ENCODE peak calls at places on chromosomes 7 and 10, in seven cellular contexts. One of them, this sample, is unnamed.

GRCh38 chr7:85287126-85287825 is 100.4 kb upstream of the SEMA3D start:
- DNase-seq in transverse colon: no peak
- DNase-seq in H9: no peak
- DNase-seq in IMR-90: peak
- DNase-seq in WERI-Rb-1: no peak
- DNase-seq in thoracic aorta: no peak
- DNase-seq in psoas muscle: no peak
- DNase-seq in this sample: no peak

GRCh38 chr10:14532473-14533251 is 201.9 kb upstream of the FRMD4A start:
- DNase-seq in transverse colon: peak
- DNase-seq in H9: no peak
- DNase-seq in IMR-90: peak
- DNase-seq in WERI-Rb-1: no peak
- DNase-seq in thoracic aorta: no peak
- DNase-seq in psoas muscle: no peak
- DNase-seq in this sample: no peak

GRCh38 chr10:75115137-75115536 is 3.7 kb downstream of the SAMD8 start:
- DNase-seq in transverse colon: no peak
- DNase-seq in H9: no peak
- DNase-seq in IMR-90: peak
- DNase-seq in WERI-Rb-1: no peak
- DNase-seq in thoracic aorta: no peak
- DNase-seq in psoas muscle: no peak
- DNase-seq in this sample: no peak

GRCh38 chr10:104084482-104085142 is 1.1 kb downstream of the COL17A1 start:
- DNase-seq in transverse colon: no peak
- DNase-seq in H9: no peak
- DNase-seq in IMR-90: no peak
- DNase-seq in WERI-Rb-1: no peak
- DNase-seq in thoracic aorta: no peak
- DNase-seq in psoas muscle: no peak
- DNase-seq in this sample: no peak

GRCh38 chr10:73253226-73253557 is 748 bp upstream of the MRPS16 start:
- DNase-seq in transverse colon: no peak
- DNase-seq in H9: no peak
- DNase-seq in IMR-90: no peak
- DNase-seq in WERI-Rb-1: no peak
- DNase-seq in thoracic aorta: no peak
- DNase-seq in psoas muscle: no peak
- DNase-seq in this sample: no peak

GRCh38 chr10:70596860-70597809 is 5.4 kb downstream of the PRF1 start:
- DNase-seq in transverse colon: no peak
- DNase-seq in H9: no peak
- DNase-seq in IMR-90: no peak
- DNase-seq in WERI-Rb-1: peak
- DNase-seq in thoracic aorta: no peak
- DNase-seq in psoas muscle: no peak
- DNase-seq in this sample: no peak

GRCh38 chr10:97363071-97363470 is 28.5 kb upstream of the FRAT2 start:
- DNase-seq in transverse colon: no peak
- DNase-seq in H9: no peak
- DNase-seq in IMR-90: no peak
- DNase-seq in WERI-Rb-1: no peak
- DNase-seq in thoracic aorta: no peak
- DNase-seq in psoas muscle: no peak
- DNase-seq in this sample: no peak

GRCh38 chr10:13949844-13950542 is 363.2 kb downstream of the PRPF18 start:
- DNase-seq in transverse colon: no peak
- DNase-seq in H9: no peak
- DNase-seq in IMR-90: peak
- DNase-seq in WERI-Rb-1: no peak
- DNase-seq in thoracic aorta: no peak
- DNase-seq in psoas muscle: no peak
- DNase-seq in this sample: no peak

GRCh38 chr7:2477447-2478386 is 1.5 kb upstream of the GRIFIN start:
- DNase-seq in transverse colon: peak
- DNase-seq in H9: peak
- DNase-seq in IMR-90: peak
- DNase-seq in WERI-Rb-1: peak
- DNase-seq in thoracic aorta: no peak
- DNase-seq in psoas muscle: peak
- DNase-seq in this sample: no peak

GRCh38 chr10:129074939-129075338 is 392.1 kb upstream of the MGMT start:
- DNase-seq in transverse colon: no peak
- DNase-seq in H9: no peak
- DNase-seq in IMR-90: no peak
- DNase-seq in WERI-Rb-1: no peak
- DNase-seq in thoracic aorta: no peak
- DNase-seq in psoas muscle: no peak
- DNase-seq in this sample: no peak

GRCh38 chr10:15043674-15044073 is at the start of gene OLAH:
- DNase-seq in transverse colon: no peak
- DNase-seq in H9: no peak
- DNase-seq in IMR-90: no peak
- DNase-seq in WERI-Rb-1: no peak
- DNase-seq in thoracic aorta: no peak
- DNase-seq in psoas muscle: no peak
- DNase-seq in this sample: no peak

GRCh38 chr10:132606536-132607316 is 69.1 kb downstream of the INPP5A start:
- DNase-seq in transverse colon: no peak
- DNase-seq in H9: no peak
- DNase-seq in IMR-90: peak
- DNase-seq in WERI-Rb-1: peak
- DNase-seq in thoracic aorta: no peak
- DNase-seq in psoas muscle: peak
- DNase-seq in this sample: peak

GRCh38 chr7:141960687-141961422 is 12.7 kb downstream of the TAS2R38 start:
- DNase-seq in transverse colon: no peak
- DNase-seq in H9: no peak
- DNase-seq in IMR-90: no peak
- DNase-seq in WERI-Rb-1: no peak
- DNase-seq in thoracic aorta: no peak
- DNase-seq in psoas muscle: no peak
- DNase-seq in this sample: no peak

GRCh38 chr10:15603446-15604011 is 116.2 kb downstream of the ITGA8 start:
- DNase-seq in transverse colon: no peak
- DNase-seq in H9: no peak
- DNase-seq in IMR-90: no peak
- DNase-seq in WERI-Rb-1: no peak
- DNase-seq in thoracic aorta: no peak
- DNase-seq in psoas muscle: no peak
- DNase-seq in this sample: no peak

GRCh38 chr7:4842302-4843064 is 19.3 kb downstream of the PAPOLB start:
- DNase-seq in transverse colon: no peak
- DNase-seq in H9: no peak
- DNase-seq in IMR-90: peak
- DNase-seq in WERI-Rb-1: no peak
- DNase-seq in thoracic aorta: no peak
- DNase-seq in psoas muscle: no peak
- DNase-seq in this sample: peak

GRCh38 chr7:154879629-154880028 is 123.3 kb downstream of the PAXIP1 start:
- DNase-seq in transverse colon: peak
- DNase-seq in H9: no peak
- DNase-seq in IMR-90: no peak
- DNase-seq in WERI-Rb-1: no peak
- DNase-seq in thoracic aorta: no peak
- DNase-seq in psoas muscle: no peak
- DNase-seq in this sample: no peak

GRCh38 chr10:17768957-17769356 is 17.0 kb downstream of the TMEM236 start:
- DNase-seq in transverse colon: no peak
- DNase-seq in H9: no peak
- DNase-seq in IMR-90: peak
- DNase-seq in WERI-Rb-1: no peak
- DNase-seq in thoracic aorta: no peak
- DNase-seq in psoas muscle: no peak
- DNase-seq in this sample: no peak

GRCh38 chr10:77120012-77120411 is 517.6 kb downstream of the KCNMA1 start:
- DNase-seq in transverse colon: no peak
- DNase-seq in H9: no peak
- DNase-seq in IMR-90: no peak
- DNase-seq in WERI-Rb-1: no peak
- DNase-seq in thoracic aorta: no peak
- DNase-seq in psoas muscle: no peak
- DNase-seq in this sample: no peak
- H3K27ac ChIP-seq in transverse colon: no peak
- H3K27ac ChIP-seq in H9: no peak
- H3K27ac ChIP-seq in IMR-90: no peak
- H3K27ac ChIP-seq in WERI-Rb-1: no peak
- H3K27ac ChIP-seq in thoracic aorta: no peak
- H3K27ac ChIP-seq in psoas muscle: no peak
- H3K27ac ChIP-seq in this sample: no peak

GRCh38 chr7:42445691-42446090 is 208.7 kb upstream of the GLI3 start:
- DNase-seq in transverse colon: no peak
- DNase-seq in H9: no peak
- DNase-seq in IMR-90: no peak
- DNase-seq in WERI-Rb-1: no peak
- DNase-seq in thoracic aorta: no peak
- DNase-seq in psoas muscle: no peak
- DNase-seq in this sample: no peak

GRCh38 chr7:42454006-42454405 is 217.0 kb upstream of the GLI3 start:
- DNase-seq in transverse colon: no peak
- DNase-seq in H9: no peak
- DNase-seq in IMR-90: no peak
- DNase-seq in WERI-Rb-1: peak
- DNase-seq in thoracic aorta: no peak
- DNase-seq in psoas muscle: no peak
- DNase-seq in this sample: no peak

DNA sequence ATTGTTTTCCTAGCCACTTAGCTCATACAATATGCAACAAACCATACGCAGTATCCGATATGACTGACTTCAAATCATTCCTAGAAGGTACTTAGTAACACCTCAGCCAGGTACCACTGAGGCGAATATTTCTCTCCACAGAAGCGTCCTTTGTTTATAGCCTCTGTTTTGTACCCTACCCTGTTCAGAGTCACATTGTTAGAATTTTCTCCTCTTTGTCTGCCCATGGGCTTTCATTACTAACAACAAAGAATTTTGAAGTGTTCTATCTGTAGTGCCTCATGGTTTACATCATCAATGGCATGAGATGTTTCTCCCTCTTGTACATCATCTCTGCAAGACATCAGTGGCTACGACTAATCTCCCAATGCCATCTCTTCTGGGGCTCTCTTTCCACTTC is 212.4 kb upstream of the GLI3 start:
- DNase-seq in transverse colon: no peak
- DNase-seq in H9: no peak
- DNase-seq in IMR-90: no peak
- DNase-seq in WERI-Rb-1: no peak
- DNase-seq in thoracic aorta: no peak
- DNase-seq in psoas muscle: no peak
- DNase-seq in this sample: no peak
- H3K27ac ChIP-seq in transverse colon: no peak
- H3K27ac ChIP-seq in H9: no peak
- H3K27ac ChIP-seq in IMR-90: no peak
- H3K27ac ChIP-seq in WERI-Rb-1: no peak
- H3K27ac ChIP-seq in thoracic aorta: no peak
- H3K27ac ChIP-seq in psoas muscle: no peak
- H3K27ac ChIP-seq in this sample: no peak

GRCh38 chr7:33739286-33739685 is 166.1 kb upstream of the BMPER start:
- DNase-seq in transverse colon: no peak
- DNase-seq in H9: no peak
- DNase-seq in IMR-90: no peak
- DNase-seq in WERI-Rb-1: no peak
- DNase-seq in thoracic aorta: no peak
- DNase-seq in psoas muscle: no peak
- DNase-seq in this sample: no peak
- H3K27ac ChIP-seq in transverse colon: no peak
- H3K27ac ChIP-seq in H9: no peak
- H3K27ac ChIP-seq in IMR-90: no peak
- H3K27ac ChIP-seq in WERI-Rb-1: no peak
- H3K27ac ChIP-seq in thoracic aorta: no peak
- H3K27ac ChIP-seq in psoas muscle: no peak
- H3K27ac ChIP-seq in this sample: no peak

DNA sequence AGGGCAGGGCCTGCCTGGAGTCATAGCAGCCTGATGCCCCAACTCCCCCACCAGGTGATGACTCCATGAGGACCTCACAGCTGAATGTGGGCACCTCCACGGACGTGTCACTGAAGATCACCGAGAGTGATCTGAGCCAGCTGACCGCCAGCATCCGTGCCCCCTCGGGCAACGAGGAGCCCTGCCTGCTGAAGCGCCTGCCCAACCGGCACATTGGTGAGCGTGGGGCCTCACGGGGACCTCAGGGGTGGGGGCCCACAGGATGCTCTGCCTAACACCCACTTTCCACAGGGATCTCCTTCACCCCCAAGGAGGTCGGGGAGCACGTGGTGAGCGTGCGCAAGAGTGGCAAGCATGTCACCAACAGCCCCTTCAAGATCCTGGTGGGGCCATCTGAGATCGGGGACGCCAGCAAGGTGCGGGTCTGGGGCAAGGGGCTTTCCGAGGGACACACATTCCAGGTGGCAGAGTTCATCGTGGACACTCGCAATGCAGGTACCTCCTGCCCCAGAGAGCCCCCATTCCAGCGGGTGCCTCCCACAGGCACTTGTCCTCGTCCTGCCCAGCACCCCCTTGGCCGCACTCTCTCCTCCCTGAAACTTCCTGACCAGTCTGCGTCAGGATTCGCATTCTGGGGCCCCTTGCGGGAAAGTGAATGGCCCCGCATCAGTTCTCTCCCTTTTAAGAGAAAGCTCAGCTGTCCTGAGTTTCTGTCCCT is 10.0 kb upstream of the ATP6V1F start:
- DNase-seq in transverse colon: no peak
- DNase-seq in H9: no peak
- DNase-seq in IMR-90: no peak
- DNase-seq in WERI-Rb-1: no peak
- DNase-seq in thoracic aorta: no peak
- DNase-seq in psoas muscle: no peak
- DNase-seq in this sample: no peak
- H3K27ac ChIP-seq in transverse colon: no peak
- H3K27ac ChIP-seq in H9: no peak
- H3K27ac ChIP-seq in IMR-90: no peak
- H3K27ac ChIP-seq in WERI-Rb-1: no peak
- H3K27ac ChIP-seq in thoracic aorta: no peak
- H3K27ac ChIP-seq in psoas muscle: peak
- H3K27ac ChIP-seq in this sample: no peak

DNA sequence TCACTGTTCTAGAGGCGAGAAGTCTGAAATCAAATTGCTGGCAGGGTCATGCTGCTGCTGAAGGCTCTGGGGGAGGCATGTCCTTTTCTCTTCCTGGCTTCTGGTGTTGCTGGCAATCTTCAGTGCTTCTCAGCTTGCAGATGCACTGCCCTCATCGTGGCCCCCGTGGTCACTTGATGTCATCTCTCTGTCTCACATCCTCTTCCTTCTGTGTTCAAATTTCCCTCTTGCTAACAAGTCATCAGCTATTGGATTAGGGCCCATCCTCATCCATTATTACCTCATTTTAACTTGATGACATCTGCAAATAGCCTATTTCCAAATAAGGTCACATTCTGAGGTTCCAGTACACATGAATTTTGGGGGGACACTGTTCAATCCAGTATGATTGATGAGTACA is 36.6 kb upstream of the SRGN start:
- DNase-seq in transverse colon: peak
- DNase-seq in H9: no peak
- DNase-seq in IMR-90: peak
- DNase-seq in WERI-Rb-1: no peak
- DNase-seq in thoracic aorta: no peak
- DNase-seq in psoas muscle: no peak
- DNase-seq in this sample: no peak
- H3K27ac ChIP-seq in transverse colon: no peak
- H3K27ac ChIP-seq in H9: no peak
- H3K27ac ChIP-seq in IMR-90: no peak
- H3K27ac ChIP-seq in WERI-Rb-1: no peak
- H3K27ac ChIP-seq in thoracic aorta: no peak
- H3K27ac ChIP-seq in psoas muscle: no peak
- H3K27ac ChIP-seq in this sample: peak

GRCh38 chr10:44198096-44198779 is 186.7 kb downstream of the CXCL12 start:
- DNase-seq in transverse colon: no peak
- DNase-seq in H9: no peak
- DNase-seq in IMR-90: peak
- DNase-seq in WERI-Rb-1: no peak
- DNase-seq in thoracic aorta: no peak
- DNase-seq in psoas muscle: no peak
- DNase-seq in this sample: no peak
- H3K27ac ChIP-seq in transverse colon: no peak
- H3K27ac ChIP-seq in H9: no peak
- H3K27ac ChIP-seq in IMR-90: no peak
- H3K27ac ChIP-seq in WERI-Rb-1: no peak
- H3K27ac ChIP-seq in thoracic aorta: no peak
- H3K27ac ChIP-seq in psoas muscle: peak
- H3K27ac ChIP-seq in this sample: peak